ENCODE peak calls at places on chromosomes 4 and X, in ten cellular contexts. One of them, this sample, is unnamed.
A peak's percentile ranks its signal among the peaks of the same experiment; 100 is the strongest.

GRCh38 chrX:70183091-70183490 is 5.8 kb downstream of the DGAT2L6 start:
- DNase-seq in AG10803: no peak
- DNase-seq in transverse colon: no peak
- DNase-seq in lower lobe of right lung: no peak
- DNase-seq in sigmoid colon: no peak
- DNase-seq in psoas muscle: no peak
- DNase-seq in fibroblast of the aortic adventitia: no peak
- DNase-seq in GM12865: no peak
- DNase-seq in IMR-90: no peak
- DNase-seq in neural progenitor cell: no peak
- DNase-seq in this sample: peak; percentile 42

GRCh38 chrX:13649823-13650222 is 3.1 kb upstream of the TCEANC start:
- DNase-seq in IMR-90: peak; percentile 73
- DNase-seq in GM12865: no peak
- DNase-seq in lower lobe of right lung: no peak
- DNase-seq in fibroblast of the aortic adventitia: peak; percentile 54
- DNase-seq in neural progenitor cell: no peak
- DNase-seq in psoas muscle: no peak
- DNase-seq in transverse colon: no peak
- DNase-seq in AG10803: peak; percentile 67
- DNase-seq in sigmoid colon: no peak
- DNase-seq in this sample: peak; percentile 13

GRCh38 chrX:67104982-67105757 is 438.7 kb upstream of the AR start:
- DNase-seq in IMR-90: no peak
- DNase-seq in sigmoid colon: no peak
- DNase-seq in GM12865: no peak
- DNase-seq in fibroblast of the aortic adventitia: no peak
- DNase-seq in psoas muscle: no peak
- DNase-seq in neural progenitor cell: no peak
- DNase-seq in AG10803: no peak
- DNase-seq in lower lobe of right lung: no peak
- DNase-seq in transverse colon: no peak
- DNase-seq in this sample: no peak

GRCh38 chr4:3284734-3285557 is 7.9 kb upstream of the RGS12 start:
- DNase-seq in neural progenitor cell: no peak
- DNase-seq in lower lobe of right lung: no peak
- DNase-seq in IMR-90: no peak
- DNase-seq in AG10803: no peak
- DNase-seq in GM12865: no peak
- DNase-seq in psoas muscle: peak; percentile 10
- DNase-seq in transverse colon: no peak
- DNase-seq in sigmoid colon: no peak
- DNase-seq in fibroblast of the aortic adventitia: no peak
- DNase-seq in this sample: no peak

GRCh38 chrX:12719837-12720236 is 71.4 kb upstream of the PRPS2 start:
- DNase-seq in fibroblast of the aortic adventitia: no peak
- DNase-seq in AG10803: no peak
- DNase-seq in neural progenitor cell: no peak
- DNase-seq in transverse colon: no peak
- DNase-seq in sigmoid colon: no peak
- DNase-seq in lower lobe of right lung: no peak
- DNase-seq in IMR-90: no peak
- DNase-seq in psoas muscle: no peak
- DNase-seq in GM12865: no peak
- DNase-seq in this sample: no peak

GRCh38 chrX:103879339-103879738 is 47.3 kb upstream of the RAB9B start:
- DNase-seq in transverse colon: no peak
- DNase-seq in fibroblast of the aortic adventitia: peak; percentile 36
- DNase-seq in AG10803: peak; percentile 14
- DNase-seq in neural progenitor cell: no peak
- DNase-seq in GM12865: no peak
- DNase-seq in psoas muscle: no peak
- DNase-seq in lower lobe of right lung: no peak
- DNase-seq in sigmoid colon: no peak
- DNase-seq in IMR-90: peak; percentile 52
- DNase-seq in this sample: peak; percentile 49

GRCh38 chr4:110442309-110442708 is 33.6 kb upstream of the ENPEP start:
- DNase-seq in neural progenitor cell: no peak
- DNase-seq in fibroblast of the aortic adventitia: no peak
- DNase-seq in GM12865: no peak
- DNase-seq in lower lobe of right lung: no peak
- DNase-seq in psoas muscle: no peak
- DNase-seq in AG10803: no peak
- DNase-seq in IMR-90: no peak
- DNase-seq in sigmoid colon: no peak
- DNase-seq in transverse colon: no peak
- DNase-seq in this sample: no peak

GRCh38 chr4:107719211-107719926 is 665 bp downstream of the PAPSS1 start:
- DNase-seq in GM12865: peak; percentile 51
- DNase-seq in sigmoid colon: peak; percentile 70
- DNase-seq in lower lobe of right lung: no peak
- DNase-seq in neural progenitor cell: no peak
- DNase-seq in psoas muscle: peak; percentile 16
- DNase-seq in IMR-90: peak; percentile 26
- DNase-seq in AG10803: peak; percentile 26
- DNase-seq in fibroblast of the aortic adventitia: peak; percentile 35
- DNase-seq in transverse colon: no peak
- DNase-seq in this sample: peak; percentile 34

GRCh38 chr4:145937021-145937861 is 1.4 kb downstream of the ZNF827 start:
- DNase-seq in lower lobe of right lung: peak; percentile 65
- DNase-seq in sigmoid colon: peak; percentile 85
- DNase-seq in fibroblast of the aortic adventitia: peak; percentile 55
- DNase-seq in psoas muscle: peak; percentile 75
- DNase-seq in IMR-90: peak; percentile 57
- DNase-seq in transverse colon: peak; percentile 81
- DNase-seq in neural progenitor cell: peak; percentile 70
- DNase-seq in AG10803: peak; percentile 59
- DNase-seq in GM12865: peak; percentile 72
- DNase-seq in this sample: peak; percentile 69

GRCh38 chr4:75727073-75727472 is 2.7 kb downstream of the USO1 start:
- DNase-seq in fibroblast of the aortic adventitia: no peak
- DNase-seq in IMR-90: peak; percentile 15
- DNase-seq in sigmoid colon: no peak
- DNase-seq in neural progenitor cell: no peak
- DNase-seq in transverse colon: no peak
- DNase-seq in psoas muscle: no peak
- DNase-seq in AG10803: no peak
- DNase-seq in lower lobe of right lung: no peak
- DNase-seq in GM12865: no peak
- DNase-seq in this sample: no peak
- H3K4me3 ChIP-seq in fibroblast of the aortic adventitia: peak overlapping the region; percentile 96
- H3K4me3 ChIP-seq in IMR-90: no peak overlapping the region
- H3K4me3 ChIP-seq in sigmoid colon: no peak overlapping the region
- H3K4me3 ChIP-seq in neural progenitor cell: peak overlapping the region; percentile 87
- H3K4me3 ChIP-seq in transverse colon: no peak overlapping the region
- H3K4me3 ChIP-seq in psoas muscle: peak overlapping the region; percentile 92
- H3K4me3 ChIP-seq in AG10803: peak overlapping the region; percentile 100
- H3K4me3 ChIP-seq in lower lobe of right lung: peak overlapping the region; percentile 97
- H3K4me3 ChIP-seq in GM12865: peak overlapping the region; percentile 12
- H3K4me3 ChIP-seq in this sample: peak overlapping the region; percentile 78

GRCh38 chrX:9880237-9880636 is 86.9 kb upstream of the CLDN34 start:
- DNase-seq in neural progenitor cell: no peak
- DNase-seq in GM12865: no peak
- DNase-seq in psoas muscle: no peak
- DNase-seq in fibroblast of the aortic adventitia: no peak
- DNase-seq in sigmoid colon: no peak
- DNase-seq in transverse colon: no peak
- DNase-seq in IMR-90: no peak
- DNase-seq in AG10803: no peak
- DNase-seq in lower lobe of right lung: no peak
- DNase-seq in this sample: no peak

GRCh38 chrX:9884031-9884779 is 83.0 kb upstream of the CLDN34 start:
- DNase-seq in neural progenitor cell: no peak
- DNase-seq in AG10803: no peak
- DNase-seq in IMR-90: no peak
- DNase-seq in fibroblast of the aortic adventitia: no peak
- DNase-seq in lower lobe of right lung: no peak
- DNase-seq in psoas muscle: no peak
- DNase-seq in GM12865: no peak
- DNase-seq in transverse colon: no peak
- DNase-seq in sigmoid colon: no peak
- DNase-seq in this sample: no peak

GRCh38 chrX:9885150-9885549 is 82.0 kb upstream of the CLDN34 start:
- DNase-seq in sigmoid colon: no peak
- DNase-seq in psoas muscle: peak; percentile 34
- DNase-seq in AG10803: peak; percentile 51
- DNase-seq in fibroblast of the aortic adventitia: peak; percentile 22
- DNase-seq in transverse colon: peak; percentile 64
- DNase-seq in lower lobe of right lung: peak; percentile 77
- DNase-seq in IMR-90: peak; percentile 71
- DNase-seq in neural progenitor cell: peak; percentile 62
- DNase-seq in GM12865: peak; percentile 59
- DNase-seq in this sample: peak; percentile 74

GRCh38 chrX:9880912-9881311 is 86.2 kb upstream of the CLDN34 start:
- DNase-seq in GM12865: no peak
- DNase-seq in psoas muscle: no peak
- DNase-seq in AG10803: no peak
- DNase-seq in neural progenitor cell: no peak
- DNase-seq in fibroblast of the aortic adventitia: no peak
- DNase-seq in lower lobe of right lung: no peak
- DNase-seq in IMR-90: no peak
- DNase-seq in transverse colon: no peak
- DNase-seq in sigmoid colon: no peak
- DNase-seq in this sample: no peak

DNA sequence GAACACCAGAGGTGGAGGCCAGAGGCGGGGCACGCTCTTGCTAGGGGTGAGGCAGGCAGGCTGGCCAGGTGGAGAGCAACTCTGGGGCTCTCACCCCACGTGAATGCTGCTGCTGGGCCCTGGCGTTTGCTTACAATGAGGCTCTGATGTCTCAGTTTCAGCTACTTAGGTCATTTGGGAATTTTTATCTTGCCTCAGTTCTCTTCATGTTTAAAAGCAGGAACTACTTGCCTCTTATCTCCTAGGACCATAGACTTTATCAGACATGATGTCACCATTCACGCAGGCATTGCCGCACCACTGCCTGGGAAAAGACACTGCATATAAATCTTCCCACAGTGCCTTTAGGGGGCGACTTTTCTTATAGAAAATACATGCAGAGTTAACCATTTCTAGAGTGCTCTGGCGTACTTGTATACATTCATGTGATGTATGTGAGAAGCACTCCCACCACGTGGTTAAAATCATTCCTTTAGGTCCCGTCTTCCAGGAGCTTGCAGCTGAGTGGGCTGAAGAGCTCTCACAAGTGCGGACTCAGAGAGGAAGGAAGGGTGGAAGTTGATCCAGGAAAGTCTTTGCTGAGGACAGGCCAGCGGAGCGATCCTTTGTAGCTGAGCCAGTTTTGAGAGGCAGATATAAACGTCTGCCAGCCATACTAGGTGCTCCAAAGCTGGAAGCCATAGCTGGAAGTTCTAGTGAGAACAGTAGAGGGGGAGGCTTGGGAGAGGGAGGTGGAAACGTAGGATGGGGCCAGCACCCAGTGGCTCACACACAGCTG is 84.3 kb upstream of the CLDN34 start:
- DNase-seq in GM12865: no peak
- DNase-seq in AG10803: no peak
- DNase-seq in sigmoid colon: no peak
- DNase-seq in psoas muscle: no peak
- DNase-seq in neural progenitor cell: no peak
- DNase-seq in fibroblast of the aortic adventitia: peak; percentile 18
- DNase-seq in lower lobe of right lung: no peak
- DNase-seq in transverse colon: no peak
- DNase-seq in IMR-90: peak; percentile 87
- DNase-seq in this sample: peak; percentile 32
- TF ChIP-seq CTCF in GM12865: no peak
- TF ChIP-seq CTCF in AG10803: no peak
- TF ChIP-seq CTCF in sigmoid colon: no peak
- TF ChIP-seq CTCF in psoas muscle: no peak
- TF ChIP-seq CTCF in neural progenitor cell: peak; percentile 16
- TF ChIP-seq CTCF in fibroblast of the aortic adventitia: no peak
- TF ChIP-seq CTCF in lower lobe of right lung: no peak
- TF ChIP-seq CTCF in transverse colon: no peak
- TF ChIP-seq CTCF in IMR-90: peak; percentile 20
- TF ChIP-seq CTCF in this sample: peak; percentile 9

GRCh38 chrX:63561425-63561824 is 210.3 kb upstream of the SPIN4 start:
- DNase-seq in transverse colon: no peak
- DNase-seq in neural progenitor cell: no peak
- DNase-seq in sigmoid colon: no peak
- DNase-seq in psoas muscle: no peak
- DNase-seq in GM12865: peak; percentile 0
- DNase-seq in IMR-90: no peak
- DNase-seq in lower lobe of right lung: no peak
- DNase-seq in fibroblast of the aortic adventitia: peak; percentile 3
- DNase-seq in AG10803: no peak
- DNase-seq in this sample: peak; percentile 5
- H3K4me3 ChIP-seq in transverse colon: peak overlapping the region; percentile 42
- H3K4me3 ChIP-seq in neural progenitor cell: peak overlapping the region; percentile 70
- H3K4me3 ChIP-seq in sigmoid colon: peak overlapping the region; percentile 50
- H3K4me3 ChIP-seq in psoas muscle: peak overlapping the region; percentile 68
- H3K4me3 ChIP-seq in GM12865: peak overlapping the region; percentile 87
- H3K4me3 ChIP-seq in IMR-90: peak overlapping the region; percentile 80
- H3K4me3 ChIP-seq in lower lobe of right lung: peak overlapping the region; percentile 73
- H3K4me3 ChIP-seq in fibroblast of the aortic adventitia: peak overlapping the region; percentile 78
- H3K4me3 ChIP-seq in AG10803: peak overlapping the region; percentile 81
- H3K4me3 ChIP-seq in this sample: no peak overlapping the region

DNA sequence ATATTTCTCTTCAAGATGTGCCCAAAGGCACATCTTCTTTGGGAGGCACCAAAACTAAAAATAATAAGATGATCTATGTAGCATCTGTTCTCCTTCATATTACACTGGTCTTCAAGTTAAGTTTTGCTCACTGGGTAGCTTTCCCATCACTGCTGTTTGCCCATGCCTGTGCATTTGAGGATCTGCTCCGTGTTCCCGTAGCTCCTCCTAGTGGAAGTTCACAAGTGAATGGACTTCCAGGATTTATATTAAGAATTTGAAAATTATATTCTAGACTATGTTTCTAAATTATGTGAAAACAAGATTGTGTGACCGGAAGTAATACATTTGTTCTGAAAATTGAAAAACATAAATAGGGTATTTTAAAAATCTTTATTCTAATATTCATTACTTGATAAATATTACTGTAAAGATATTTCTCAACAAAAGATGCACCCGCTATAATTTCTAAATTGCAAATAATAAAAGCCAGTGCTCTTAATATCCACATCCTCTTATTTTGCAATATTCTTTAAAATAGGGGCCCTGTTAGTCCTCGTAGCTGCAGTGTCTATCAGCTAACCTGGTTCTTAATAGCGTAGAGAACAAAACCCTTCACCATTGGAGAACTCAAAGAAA is 147.7 kb downstream of the RBM46 start:
- DNase-seq in neural progenitor cell: peak; percentile 53
- DNase-seq in IMR-90: peak; percentile 55
- DNase-seq in psoas muscle: no peak
- DNase-seq in transverse colon: no peak
- DNase-seq in AG10803: peak; percentile 56
- DNase-seq in fibroblast of the aortic adventitia: peak; percentile 81
- DNase-seq in sigmoid colon: no peak
- DNase-seq in GM12865: no peak
- DNase-seq in lower lobe of right lung: no peak
- DNase-seq in this sample: peak; percentile 72
- TF ChIP-seq CTCF in neural progenitor cell: peak; percentile 72
- TF ChIP-seq CTCF in IMR-90: peak; percentile 68
- TF ChIP-seq CTCF in psoas muscle: no peak
- TF ChIP-seq CTCF in transverse colon: peak; percentile 18
- TF ChIP-seq CTCF in AG10803: peak; percentile 67
- TF ChIP-seq CTCF in fibroblast of the aortic adventitia: peak; percentile 78
- TF ChIP-seq CTCF in sigmoid colon: no peak
- TF ChIP-seq CTCF in GM12865: no peak
- TF ChIP-seq CTCF in lower lobe of right lung: no peak
- TF ChIP-seq CTCF in this sample: peak; percentile 52

This sample was measured in cardiac fibroblast.